ENCODE peak calls at places on chromosomes 5 and 9, in ten cellular contexts. B is T follicular helper cell; G is stimulated activated CD8-positive, alpha-beta memory T cell treated with anti-CD3 and anti-CD28 coated beads, Interleukin-4, amount 100 ng/mL, for 4 hours; Q is HTR-8/SVneo; S is AML-193; D is lung microvascular endothelial cell; N is left lung; J is body of pancreas; P is myocyte; F is D721Med. U is an unnamed sample.

GRCh38 chr5:26868504-26868903 is 169.9 kb downstream of the CDH9 start:
- DNase-seq in B (no peak), G (no peak), Q (no peak), S (no peak), D (no peak), N (no peak), J (no peak), P (no peak), F (no peak), U (no peak)

GRCh38 chr9:120925535-120926396 is 830 bp downstream of the TRAF1 start:
- DNase-seq in B (peak), G (peak), Q (peak), S (no peak), D (peak), N (peak), J (peak), P (peak), F (no peak), U (peak)

GRCh38 chr5:151238303-151238741 is 14.4 kb upstream of the CCDC69 start:
- DNase-seq in B (no peak), G (no peak), Q (no peak), S (no peak), D (no peak), N (no peak), J (no peak), P (peak), F (no peak), U (peak)

GRCh38 chr9:116928884-116929283 is 241.8 kb downstream of the TRIM32 start:
- DNase-seq in B (no peak), G (no peak), Q (no peak), S (no peak), D (no peak), N (no peak), J (no peak), P (no peak), F (no peak), U (no peak)

GRCh38 chr5:139482050-139482889 is at the start of gene STING1:
- DNase-seq in B (peak), G (no peak), Q (peak), S (peak), D (peak), N (peak), J (peak), P (peak), F (no peak), U (peak)

GRCh38 chr5:9878196-9878595 is 248.0 kb upstream of the TAS2R1 start:
- DNase-seq in B (no peak), G (no peak), Q (no peak), S (no peak), D (no peak), N (no peak), J (no peak), P (no peak), F (no peak), U (no peak)

GRCh38 chr9:109640232-109641078 is 139.5 kb upstream of the PALM2AKAP2 start:
- DNase-seq in B (no peak), G (no peak), Q (peak), S (no peak), D (no peak), N (peak), J (peak), P (peak), F (no peak), U (no peak)

GRCh38 chr5:175444060-175444904 is at the start of gene DRD1:
- DNase-seq in B (peak), G (peak), Q (peak), S (no peak), D (peak), N (no peak), J (peak), P (peak), F (peak), U (peak)

GRCh38 chr9:82549174-82549821 is 513.6 kb downstream of the RASEF start:
- DNase-seq in B (no peak), G (no peak), Q (no peak), S (no peak), D (no peak), N (peak), J (peak), P (no peak), F (no peak), U (no peak)

GRCh38 chr5:94223231-94223630 is 395.2 kb downstream of the KIAA0825 start:
- DNase-seq in B (no peak), G (no peak), Q (no peak), S (no peak), D (no peak), N (no peak), J (no peak), P (no peak), F (no peak), U (no peak)

GRCh38 chr5:14825977-14826376 is 45.6 kb downstream of the ANKH start:
- DNase-seq in B (no peak), G (no peak), Q (no peak), S (no peak), D (no peak), N (no peak), J (no peak), P (no peak), F (no peak), U (no peak)

GRCh38 chr9:14343236-14343947 is 29.5 kb upstream of the NFIB start:
- DNase-seq in B (no peak), G (no peak), Q (no peak), S (no peak), D (no peak), N (no peak), J (no peak), P (no peak), F (no peak), U (no peak)

GRCh38 chr5:158375531-158375930 is 516.6 kb upstream of the CLINT1 start:
- DNase-seq in B (no peak), G (no peak), Q (no peak), S (peak), D (no peak), N (no peak), J (no peak), P (no peak), F (no peak), U (no peak)

GRCh38 chr9:116632990-116633441 is 54.1 kb upstream of the TRIM32 start:
- DNase-seq in B (no peak), G (no peak), Q (peak), S (no peak), D (peak), N (no peak), J (no peak), P (no peak), F (no peak), U (no peak)

GRCh38 chr9:111036946-111037743 is 1.1 kb downstream of the LPAR1 start:
- DNase-seq in B (no peak), G (no peak), Q (no peak), S (no peak), D (no peak), N (no peak), J (no peak), P (peak), F (no peak), U (peak)

GRCh38 chr5:14507156-14507941 is 74.2 kb upstream of the OTULINL start:
- DNase-seq in B (no peak), G (no peak), Q (no peak), S (no peak), D (no peak), N (no peak), J (no peak), P (no peak), F (no peak), U (no peak)

GRCh38 chr9:120877276-120878034 is 467 bp upstream of the PHF19 start:
- DNase-seq in B (no peak), G (no peak), Q (peak), S (peak), D (peak), N (peak), J (peak), P (peak), F (no peak), U (peak)

GRCh38 chr5:17839848-17840247 is 205.6 kb downstream of the TAF11L14 start:
- DNase-seq in B (no peak), G (no peak), Q (no peak), S (no peak), D (no peak), N (no peak), J (no peak), P (no peak), F (no peak), U (no peak)

GRCh38 chr9:2234371-2234893 is 219.3 kb downstream of the SMARCA2 start:
- DNase-seq in B (no peak), G (no peak), Q (no peak), S (no peak), D (no peak), N (no peak), J (peak), P (peak), F (no peak), U (no peak)

GRCh38 chr5:171226096-171226495 is 83.0 kb upstream of the TLX3 start:
- DNase-seq in B (no peak), G (no peak), Q (no peak), S (no peak), D (no peak), N (no peak), J (no peak), P (no peak), F (no peak), U (no peak)

GRCh38 chr5:31847354-31847753 is 208.4 kb downstream of the PDZD2 start:
- DNase-seq in B (no peak), G (no peak), Q (no peak), S (no peak), D (no peak), N (no peak), J (no peak), P (no peak), F (no peak), U (no peak)

GRCh38 chr5:117486291-117486690 is 911.7 kb upstream of the SEMA6A start:
- DNase-seq in B (no peak), G (no peak), Q (no peak), S (no peak), D (no peak), N (no peak), J (no peak), P (no peak), F (no peak), U (no peak)

GRCh38 chr5:174903333-174903732 is 179.0 kb downstream of the MSX2 start:
- DNase-seq in B (no peak), G (no peak), Q (peak), S (no peak), D (no peak), N (no peak), J (no peak), P (no peak), F (no peak), U (no peak)

GRCh38 chr5:60010328-60010727 is 116.8 kb upstream of the PDE4D start:
- DNase-seq in B (no peak), G (no peak), Q (no peak), S (peak), D (no peak), N (no peak), J (no peak), P (no peak), F (no peak), U (no peak)

GRCh38 chr5:44942524-44943001 is 133.8 kb downstream of the MRPS30 start:
- DNase-seq in B (no peak), G (no peak), Q (no peak), S (no peak), D (no peak), N (no peak), J (no peak), P (no peak), F (no peak), U (no peak)

GRCh38 chr5:32428426-32428825 is 16.1 kb downstream of the ZFR start:
- DNase-seq in B (no peak), G (no peak), Q (no peak), S (no peak), D (no peak), N (no peak), J (no peak), P (no peak), F (no peak), U (no peak)

U was measured in GM20000.